ENCODE peak calls at places on chromosomes 16 and 17, in eight cellular contexts. L is fibroblast of pulmonary artery; A is HCT116; M is SK-N-SH; G is mesendoderm; F is stomach; U is activated CD4-positive, alpha-beta T cell treated with anti-CD3 and anti-CD28 coated beads for 4 hours; B is AG04450. Q is an unnamed sample.

GRCh38 chr16:84617631-84618427 is at the start of gene COTL1:
- DNase-seq in A (peak), B (peak), M (peak), L (peak), U (peak), G (peak), F (peak), Q (peak)

GRCh38 chr17:72766761-72767356 is 325.6 kb downstream of the SLC39A11 start:
- DNase-seq in A (no peak), G (no peak), B (no peak), U (no peak), M (no peak), F (no peak), L (no peak), Q (no peak)

GRCh38 chr17:3920940-3921852 is 4.9 kb upstream of the P2RX1 start:
- DNase-seq in M (no peak), G (no peak), F (peak), U (no peak), A (no peak), L (no peak), B (no peak), Q (no peak)

GRCh38 chr17:21301593-21302550 is 17.4 kb downstream of the MAP2K3 start:
- DNase-seq in U (no peak), M (peak), F (no peak), G (no peak), A (no peak), B (no peak), L (no peak), Q (no peak)

GRCh38 chr16:30382398-30383015 is at the start of gene SEPTIN1:
- DNase-seq in B (no peak), A (no peak), F (no peak), G (no peak), L (no peak), M (no peak), U (peak), Q (no peak)

GRCh38 chr17:17732892-17733670 is 51.8 kb downstream of the RAI1 start:
- DNase-seq in M (no peak), L (peak), U (no peak), F (peak), A (no peak), G (no peak), B (no peak), Q (no peak)

GRCh38 chr17:37478187-37478586 is 11.5 kb upstream of the DUSP14 start:
- DNase-seq in U (no peak), L (peak), B (no peak), G (no peak), F (no peak), M (no peak), A (no peak), Q (no peak)

GRCh38 chr17:72471296-72471695 is 350.5 kb downstream of the SOX9 start:
- DNase-seq in L (no peak), U (no peak), B (no peak), A (no peak), F (no peak), G (no peak), M (no peak), Q (no peak)

GRCh38 chr16:54193656-54194007 is 93.0 kb downstream of the IRX3 start:
- DNase-seq in M (peak), G (peak), U (no peak), L (peak), F (peak), A (peak), B (no peak), Q (peak)

GRCh38 chr16:57534881-57535658 is 1.3 kb downstream of the CCDC102A start:
- DNase-seq in G (no peak), B (no peak), U (no peak), F (peak), M (peak), A (no peak), L (no peak), Q (no peak)